ENCODE peak calls at places on chromosomes 6 and 20, in five cellular contexts. X, P, Y, L and N are unnamed samples. For H3K27me3, the result is how much of the 10 kb centered on the place peaks cover.

GRCh38 chr6:403659-404655 is 12.4 kb downstream of the IRF4 start:
- DNase-seq in X (no peak), P (no peak), Y (no peak), L (no peak), N (no peak)

GRCh38 chr20:49811825-49812462 is 684 bp upstream of the SLC9A8 start:
- DNase-seq in X (no peak), P (peak), Y (no peak), L (no peak), N (no peak)

GRCh38 chr6:159110013-159110412 is 59.2 kb upstream of the FNDC1 start:
- DNase-seq in X (peak), P (peak), Y (peak), L (peak), N (no peak)

GRCh38 chr6:170106906-170107525 is 183.9 kb downstream of the DLL1 start:
- DNase-seq in X (no peak), P (no peak), Y (no peak), L (no peak), N (no peak)

GRCh38 chr6:131937703-131938631 is 13.2 kb downstream of the CCN2 start:
- DNase-seq in X (no peak), P (no peak), Y (no peak), L (peak), N (no peak)

GRCh38 chr6:169962604-169963469 is 211.4 kb downstream of the ERMARD start:
- DNase-seq in X (no peak), P (no peak), Y (no peak), L (no peak), N (no peak)

GRCh38 chr6:16770701-16771569 is 9.7 kb upstream of the ATXN1 start:
- DNase-seq in X (peak), P (peak), Y (peak), L (peak), N (peak)

GRCh38 chr6:170174771-170175643 is 115.9 kb downstream of the DLL1 start:
- DNase-seq in X (no peak), P (no peak), Y (no peak), L (no peak), N (no peak)

GRCh38 chr6:811806-812205 is 118.9 kb upstream of the EXOC2 start:
- DNase-seq in X (no peak), P (no peak), Y (no peak), L (no peak), N (no peak)

GRCh38 chr6:1004885-1005635 is 306.8 kb upstream of the FOXQ1 start:
- DNase-seq in X (peak), P (no peak), Y (no peak), L (peak), N (no peak)

GRCh38 chr6:31794294-31794865 is 1.2 kb downstream of the VARS1 start:
- DNase-seq in X (no peak), P (peak), Y (peak), L (peak), N (peak)

GRCh38 chr20:31815408-31816188 is 3.6 kb upstream of the MYLK2 start:
- DNase-seq in X (no peak), P (peak), Y (peak), L (no peak), N (no peak)

GRCh38 chr6:108260126-108260808 is 573 bp downstream of the SNX3 start:
- DNase-seq in X (peak), P (peak), Y (peak), L (peak), N (peak)

GRCh38 chr20:40738976-40739375 is 49.9 kb upstream of the MAFB start:
- DNase-seq in X (no peak), P (no peak), Y (no peak), L (no peak), N (no peak)

GRCh38 chr6:137084865-137085617 is 40.3 kb upstream of the IL20RA start:
- DNase-seq in X (no peak), P (no peak), Y (no peak), L (no peak), N (no peak)

GRCh38 chr6:43856005-43856765 is 86.2 kb downstream of the VEGFA start:
- DNase-seq in X (peak), P (peak), Y (peak), L (peak), N (no peak)

GRCh38 chr6:45681860-45682488 is 304.2 kb upstream of the SUPT3H start:
- DNase-seq in X (no peak), P (no peak), Y (no peak), L (peak), N (peak)

GRCh38 chr6:31580807-31581437 is 1.3 kb downstream of the LTB start:
- DNase-seq in X (peak), P (peak), Y (peak), L (peak), N (peak)

GRCh38 chr6:127900935-127901334 is at the start of gene THEMIS:
- DNase-seq in X (no peak), P (no peak), Y (no peak), L (no peak), N (peak)

GRCh38 chr6:157982580-157983438 is 1.1 kb downstream of the SYNJ2 start:
- DNase-seq in X (no peak), P (no peak), Y (peak), L (peak), N (peak)

GRCh38 chr6:149855040-149855654 is 9.0 kb downstream of the LRP11 start:
- DNase-seq in X (peak), P (peak), Y (no peak), L (peak), N (no peak)

GRCh38 chr6:144158133-144158532 is 7.8 kb downstream of the STX11 start:
- DNase-seq in X (no peak), P (peak), Y (peak), L (peak), N (no peak)

GRCh38 chr6:152268846-152269442 is 368.2 kb downstream of the SYNE1 start:
- DNase-seq in X (no peak), P (no peak), Y (no peak), L (no peak), N (no peak)

GRCh38 chr6:30480536-30481156 is 8.7 kb upstream of the HLA-E start:
- DNase-seq in X (no peak), P (no peak), Y (peak), L (peak), N (peak)

GRCh38 chr6:130411481-130411880 is 45.7 kb downstream of the TMEM200A start:
- DNase-seq in X (no peak), P (no peak), Y (no peak), L (peak), N (no peak)

GRCh38 chr6:707576-708236 is 14.8 kb upstream of the EXOC2 start:
- DNase-seq in X (no peak), P (no peak), Y (no peak), L (no peak), N (no peak)

GRCh38 chr6:88914180-88914579 is 49.2 kb downstream of the RNGTT start:
- DNase-seq in X (no peak), P (no peak), Y (peak), L (no peak), N (no peak)

GRCh38 chr6:45961125-45961524 is 54.5 kb downstream of the CLIC5 start:
- DNase-seq in X (no peak), P (no peak), Y (no peak), L (no peak), N (no peak)

GRCh38 chr20:53081916-53082863 is 110.0 kb downstream of the TSHZ2 start:
- DNase-seq in X (no peak), P (no peak), Y (no peak), L (no peak), N (no peak)

GRCh38 chr6:146883640-146884531 is 285.1 kb downstream of the ADGB start:
- DNase-seq in X (no peak), P (no peak), Y (no peak), L (no peak), N (no peak)

GRCh38 chr20:53623454-53624206 is 30.0 kb upstream of the ZNF217 start:
- DNase-seq in X (no peak), P (peak), Y (peak), L (peak), N (peak)

GRCh38 chr20:7031222-7031621 is 263.7 kb downstream of the BMP2 start:
- DNase-seq in X (no peak), P (no peak), Y (peak), L (peak), N (peak)

GRCh38 chr6:70163795-70164194 is 139.1 kb downstream of the COL9A1 start:
- DNase-seq in X (no peak), P (no peak), Y (no peak), L (no peak), N (no peak)

GRCh38 chr6:70166088-70166958 is 136.6 kb downstream of the COL9A1 start:
- DNase-seq in X (peak), P (peak), Y (peak), L (peak), N (peak)

GRCh38 chr6:70164556-70164955 is 138.3 kb downstream of the COL9A1 start:
- DNase-seq in X (no peak), P (no peak), Y (no peak), L (no peak), N (no peak)

DNA sequence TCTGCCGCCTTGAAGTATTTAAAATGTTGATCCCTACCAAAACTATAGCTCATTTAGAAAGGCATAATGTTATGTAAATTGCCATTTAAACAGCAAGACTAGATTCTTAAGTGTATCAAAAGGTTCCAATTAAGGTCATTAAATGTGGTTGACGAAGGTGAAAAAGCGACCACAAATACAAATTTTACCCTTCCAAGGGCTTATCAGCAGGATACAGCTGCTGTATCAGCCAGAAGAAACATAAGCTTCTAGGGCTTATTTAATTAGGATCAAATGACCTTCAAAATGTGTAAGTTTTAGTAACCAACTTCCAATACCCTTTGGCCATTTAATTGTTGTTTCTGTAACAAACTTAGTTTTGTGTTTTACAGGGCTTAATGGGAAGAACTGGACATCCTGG is 139.9 kb downstream of the COL9A1 start:
- DNase-seq in X (no peak), P (no peak), Y (no peak), L (no peak), N (no peak)
- TF ChIP-seq EZH2phosphoT487 in X (no peak), P (no peak), Y (no peak), L (no peak), N (no peak)

GRCh38 chr20:22958390-22958789 is 76.7 kb upstream of the SSTR4 start:
- DNase-seq in X (no peak), P (no peak), Y (no peak), L (no peak), N (no peak)

GRCh38 chr20:22966787-22967464 is 68.2 kb upstream of the SSTR4 start:
- DNase-seq in X (no peak), P (no peak), Y (no peak), L (no peak), N (no peak)

GRCh38 chr20:22963581-22963980 is 71.5 kb upstream of the SSTR4 start:
- DNase-seq in X (no peak), P (no peak), Y (no peak), L (no peak), N (no peak)

GRCh38 chr20:22962567-22963439 is 72.3 kb upstream of the SSTR4 start:
- DNase-seq in X (no peak), P (no peak), Y (no peak), L (peak), N (no peak)
- H3K27me3 ChIP-seq in X (half or more), P (under half), Y (under half), L (under half), N (under half)

GRCh38 chr20:33578510-33578909 is 83.6 kb upstream of the C20orf144 start:
- DNase-seq in X (no peak), P (peak), Y (no peak), L (no peak), N (no peak)

GRCh38 chr20:33575302-33575701 is 85.4 kb downstream of the CBFA2T2 start:
- DNase-seq in X (no peak), P (no peak), Y (no peak), L (no peak), N (no peak)

GRCh38 chr20:33570743-33571142 is 80.8 kb downstream of the CBFA2T2 start:
- DNase-seq in X (no peak), P (no peak), Y (no peak), L (no peak), N (peak)

GRCh38 chr20:33576432-33576883 is 85.7 kb upstream of the C20orf144 start:
- DNase-seq in X (no peak), P (no peak), Y (peak), L (no peak), N (no peak)
- TF ChIP-seq CTCF in X (no peak), P (no peak), Y (peak), L (peak), N (no peak)

GRCh38 chr6:79864001-79864400 is 83.4 kb downstream of the ELOVL4 start:
- DNase-seq in X (no peak), P (no peak), Y (no peak), L (no peak), N (no peak)
- TF ChIP-seq EZH2phosphoT487 in X (no peak), P (no peak), Y (no peak), L (no peak), N (no peak)

GRCh38 chr20:62487564-62488086 is 11.8 kb upstream of the GATA5 start:
- DNase-seq in X (no peak), P (peak), Y (no peak), L (no peak), N (no peak)

GRCh38 chr20:62486431-62486954 is 10.7 kb upstream of the GATA5 start:
- DNase-seq in X (no peak), P (peak), Y (no peak), L (no peak), N (no peak)

GRCh38 chr20:62485701-62486089 is 9.9 kb upstream of the GATA5 start:
- DNase-seq in X (no peak), P (no peak), Y (no peak), L (no peak), N (no peak)

GRCh38 chr20:62488470-62488869 is 12.7 kb upstream of the GATA5 start:
- DNase-seq in X (no peak), P (no peak), Y (no peak), L (no peak), N (no peak)

DNA sequence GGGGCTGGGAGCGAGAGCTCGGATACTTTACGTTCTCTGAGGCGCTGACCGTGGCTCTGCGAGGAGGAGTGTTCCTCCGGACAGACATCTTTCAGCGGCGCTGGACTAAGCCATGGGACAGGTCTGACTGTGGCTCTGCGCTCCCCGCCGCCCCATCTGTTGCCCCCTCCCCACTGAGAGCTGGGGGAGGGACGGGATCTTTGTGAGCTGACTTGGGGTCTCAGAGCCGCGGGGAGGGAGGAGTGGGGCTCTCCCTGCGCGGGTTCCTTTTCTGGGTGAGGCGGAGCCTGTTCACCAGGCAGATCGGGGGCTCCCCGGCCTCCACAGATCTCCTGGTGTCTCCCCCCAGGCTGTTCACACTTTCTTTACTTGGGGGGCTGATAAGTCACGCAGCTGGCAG is 11.3 kb upstream of the GATA5 start:
- DNase-seq in X (no peak), P (no peak), Y (no peak), L (no peak), N (no peak)
- H3K27me3 ChIP-seq in X (under half), P (under half), Y (under half), L (under half), N (half or more)

GRCh38 chr6:23446394-23447001 is 679.5 kb upstream of the NRSN1 start:
- DNase-seq in X (peak), P (peak), Y (peak), L (peak), N (peak)
- TF ChIP-seq CTCF in X (no peak), P (peak), Y (peak), L (peak), N (peak)

DNA sequence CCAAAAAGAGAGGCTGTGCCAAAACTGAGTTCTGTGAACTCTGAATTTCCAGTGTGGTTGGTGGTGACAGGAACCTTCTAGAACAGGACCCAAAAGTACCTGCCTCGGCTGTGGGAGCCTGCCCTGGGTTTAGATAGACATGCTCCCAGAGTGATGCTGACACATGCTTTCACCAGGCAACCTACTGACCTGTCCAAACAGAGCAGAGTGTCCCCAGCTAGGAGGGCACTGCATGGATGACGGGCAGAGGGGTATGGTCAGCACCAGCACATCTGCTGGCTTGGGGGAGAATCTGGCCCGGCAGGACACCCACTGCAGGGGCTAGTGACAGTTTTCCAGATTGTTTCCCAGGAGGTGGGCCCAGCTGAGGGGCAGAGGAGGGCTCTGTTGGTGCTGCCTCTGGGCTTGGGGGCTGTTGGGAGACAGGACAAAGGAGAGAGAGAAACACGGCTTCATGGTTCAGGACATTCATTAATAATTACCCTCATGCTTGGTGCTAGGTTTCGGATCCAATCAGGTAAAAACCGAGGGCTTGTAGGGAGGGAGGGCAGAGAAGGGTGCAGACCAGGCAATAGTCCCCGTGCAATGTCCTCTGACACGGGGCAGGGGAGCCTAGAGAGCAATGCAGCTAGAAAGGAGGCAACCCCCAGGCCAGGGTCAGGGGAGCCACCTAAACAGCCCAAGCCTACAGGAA is 15.0 kb downstream of the KCNK5 start:
- DNase-seq in X (no peak), P (no peak), Y (no peak), L (no peak), N (no peak)
- TF ChIP-seq EZH2phosphoT487 in X (no peak), P (no peak), Y (no peak), L (no peak), N (no peak)

DNA sequence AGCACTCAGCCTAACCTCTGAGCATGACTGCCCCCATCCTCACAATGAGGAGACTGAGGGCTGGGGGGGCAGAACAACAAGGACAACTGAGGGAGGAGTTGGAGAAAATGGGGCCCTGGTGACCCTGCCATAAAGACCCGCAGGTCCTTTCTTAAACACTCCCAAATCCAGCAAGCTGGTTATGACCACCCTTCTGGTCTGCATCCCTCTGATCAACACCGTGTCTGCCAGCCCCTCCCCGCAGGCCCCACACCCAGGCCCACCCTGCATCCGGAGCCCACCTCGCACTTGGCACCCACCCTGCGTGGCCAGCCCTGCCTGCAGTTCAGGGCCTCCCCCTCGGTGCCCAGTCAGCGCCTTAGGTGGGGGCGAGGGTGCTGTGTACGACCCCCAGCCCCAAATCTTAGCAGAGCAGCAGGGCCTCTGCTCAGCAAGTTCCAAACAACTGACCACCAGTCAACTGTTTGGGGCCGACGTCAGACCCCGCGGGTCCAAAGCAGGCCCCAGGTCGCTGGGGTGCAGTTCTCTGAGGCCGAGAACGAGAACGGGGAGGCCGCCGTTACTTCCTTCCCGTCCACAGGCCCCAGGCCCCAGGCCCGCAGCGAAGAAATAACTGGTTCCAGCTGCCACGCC is 1.2 kb downstream of the ACSS1 start:
- DNase-seq in X (no peak), P (no peak), Y (no peak), L (no peak), N (no peak)
- H3K27me3 ChIP-seq in X (under half), P (under half), Y (half or more), L (under half), N (under half)

GRCh38 chr20:38434770-38435554 is at the start of gene SNHG17:
- DNase-seq in X (peak), P (peak), Y (peak), L (peak), N (peak)

GRCh38 chr20:38433304-38433972 is 1.7 kb downstream of the SNHG17 start:
- DNase-seq in X (no peak), P (no peak), Y (no peak), L (no peak), N (no peak)

GRCh38 chr20:38432292-38432691 is 2.8 kb downstream of the SNHG17 start:
- DNase-seq in X (no peak), P (no peak), Y (no peak), L (no peak), N (no peak)

GRCh38 chr20:38435555-38435939 is 419 bp upstream of the SNHG17 start:
- DNase-seq in X (no peak), P (no peak), Y (no peak), L (peak), N (no peak)

DNA sequence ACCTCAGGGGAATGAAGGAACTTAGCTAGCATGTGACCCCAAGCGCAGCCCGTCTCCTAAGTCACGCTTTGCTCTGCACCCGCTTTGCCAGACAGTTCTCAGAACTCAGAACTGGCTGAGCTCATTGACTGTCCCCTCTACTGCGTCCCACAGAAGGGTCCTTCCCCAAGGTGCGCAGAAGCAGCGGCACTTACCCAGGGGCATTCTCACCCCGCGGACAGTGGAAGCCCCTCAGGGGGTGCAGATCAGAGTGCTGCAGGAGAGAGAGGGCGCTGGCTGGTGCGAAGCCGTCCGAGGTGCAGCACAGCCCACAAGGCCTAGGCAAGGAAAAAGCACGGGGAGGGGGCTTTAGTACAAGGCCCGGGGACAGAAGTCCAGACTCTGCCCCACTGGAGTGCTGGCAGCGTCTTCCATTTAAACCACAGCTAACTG is 802 bp downstream of the SNHG17 start:
- DNase-seq in X (no peak), P (peak), Y (peak), L (no peak), N (peak)
- TF ChIP-seq CTCF in X (no peak), P (no peak), Y (no peak), L (no peak), N (no peak)